ENCODE peak calls at places on chromosomes 3 and 15, in four cellular contexts. I, N, V and D are unnamed samples.

GRCh38 chr3:36524560-36524959 is 144.3 kb downstream of the STAC start:
- DNase-seq in I (no peak), N (no peak), V (no peak), D (no peak)

GRCh38 chr15:82649226-82649999 is 2.2 kb upstream of the CPEB1 start:
- DNase-seq in I (no peak), N (no peak), V (no peak), D (no peak)

GRCh38 chr3:99721633-99722007 is 83.2 kb downstream of the COL8A1 start:
- DNase-seq in I (no peak), N (no peak), V (no peak), D (no peak)

GRCh38 chr3:126983653-126984390 is 907 bp downstream of the PLXNA1 start:
- DNase-seq in I (no peak), N (peak; percentile 77), V (peak; percentile 61), D (no peak)

GRCh38 chr15:85854345-85855097 is 59.8 kb upstream of the KLHL25 start:
- DNase-seq in I (peak; percentile 52), N (peak; percentile 46), V (peak; percentile 68), D (peak; percentile 76)

GRCh38 chr3:75294124-75294523 is 370.0 kb upstream of the FRG2C start:
- DNase-seq in I (peak; percentile 2), N (peak; percentile 65), V (peak; percentile 14), D (peak; percentile 10)

GRCh38 chr15:100334456-100334855 is 7.3 kb downstream of the ADAMTS17 start:
- DNase-seq in I (no peak), N (no peak), V (no peak), D (no peak)

GRCh38 chr15:34883633-34884032 is 85.9 kb downstream of the AQR start:
- DNase-seq in I (no peak), N (no peak), V (no peak), D (no peak)

GRCh38 chr3:194683431-194683830 is 2.3 kb upstream of the FAM43A start:
- DNase-seq in I (no peak), N (no peak), V (no peak), D (no peak)

GRCh38 chr3:71510485-71510884 is 73.0 kb downstream of the FOXP1 start:
- DNase-seq in I (peak; percentile 4), N (no peak), V (no peak), D (peak; percentile 46)

GRCh38 chr3:10534066-10534465 is 28.7 kb upstream of the ATP2B2 start:
- DNase-seq in I (no peak), N (no peak), V (no peak), D (no peak)

GRCh38 chr3:116059421-116060096 is 385.7 kb downstream of the LSAMP start:
- DNase-seq in I (peak; percentile 1), N (peak; percentile 34), V (peak; percentile 12), D (peak; percentile 60)

GRCh38 chr15:29747837-29748417 is 74.3 kb downstream of the TJP1 start:
- DNase-seq in I (peak; percentile 3), N (no peak), V (no peak), D (no peak)

GRCh38 chr3:173920386-173920785 is 522.8 kb downstream of the NLGN1 start:
- DNase-seq in I (no peak), N (no peak), V (no peak), D (no peak)

GRCh38 chr3:132444333-132444732 is 27.0 kb downstream of the DNAJC13 start:
- DNase-seq in I (no peak), N (no peak), V (no peak), D (no peak)

GRCh38 chr3:104564045-104564643 is 802.6 kb upstream of the ALCAM start:
- DNase-seq in I (peak; percentile 49), N (peak; percentile 73), V (peak; percentile 13), D (peak; percentile 2)
- TF ChIP-seq MAX in I (no peak), N (no peak), V (no peak), D (no peak)

GRCh38 chr15:92165001-92165346 is 228.7 kb upstream of the ST8SIA2 start:
- DNase-seq in I (no peak), N (no peak), V (no peak), D (no peak)

GRCh38 chr15:92162657-92163056 is 231.0 kb upstream of the ST8SIA2 start:
- DNase-seq in I (no peak), N (no peak), V (no peak), D (no peak)

GRCh38 chr15:92166029-92166428 is 227.7 kb upstream of the ST8SIA2 start:
- DNase-seq in I (no peak), N (peak; percentile 23), V (no peak), D (no peak)

GRCh38 chr15:92163641-92164040 is 230.0 kb upstream of the ST8SIA2 start:
- DNase-seq in I (no peak), N (peak; percentile 23), V (no peak), D (no peak)

GRCh38 chr15:92164327-92165000 is 229.2 kb upstream of the ST8SIA2 start:
- DNase-seq in I (peak; percentile 88), N (no peak), V (no peak), D (no peak)
- TF ChIP-seq NR3C1 in I (no peak), N (no peak), V (no peak), D (no peak)

GRCh38 chr3:189458536-189458935 is 172.7 kb upstream of the TP63 start:
- DNase-seq in I (no peak), N (no peak), V (no peak), D (no peak)
- TF ChIP-seq MAX in I (no peak), N (no peak), V (no peak), D (no peak)

GRCh38 chr3:141367038-141367730 is 1.1 kb upstream of the ZBTB38 start:
- DNase-seq in I (no peak), N (no peak), V (no peak), D (peak; percentile 85)
- TF ChIP-seq NR3C1 in I (no peak), N (no peak), V (no peak), D (no peak)

DNA sequence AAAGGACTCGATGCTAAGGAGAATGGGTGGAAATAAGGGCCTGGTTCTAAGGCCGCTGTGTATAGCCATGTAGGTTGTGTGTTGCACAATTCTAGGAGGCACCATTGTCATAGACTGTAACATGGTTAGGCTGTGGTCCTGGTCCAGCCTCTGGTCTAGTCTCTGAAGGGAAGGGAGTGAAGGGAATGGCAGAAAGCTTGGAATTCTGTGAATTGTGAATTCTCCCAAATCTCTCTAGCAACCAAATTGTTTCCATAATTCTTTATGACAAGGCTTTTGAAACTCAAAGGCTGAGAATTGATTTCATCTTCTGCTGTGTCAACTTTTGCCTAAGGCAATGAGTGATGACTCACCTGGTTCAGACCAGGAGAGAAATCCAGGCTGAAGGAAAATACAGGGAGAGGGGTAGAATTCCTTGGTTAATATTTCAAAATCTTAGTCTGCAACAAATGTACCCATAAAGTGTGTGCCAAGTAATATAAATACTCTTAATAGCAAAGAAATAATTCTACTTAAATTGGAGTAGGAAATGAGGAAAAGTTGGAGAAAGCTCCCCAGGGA is 82.6 kb upstream of the ADPGK start:
- DNase-seq in I (no peak), N (no peak), V (no peak), D (no peak)
- TF ChIP-seq MAX in I (no peak), N (no peak), V (no peak), D (no peak)

GRCh38 chr3:113070226-113071220 is 79.7 kb downstream of the GTPBP8 start:
- DNase-seq in I (peak; percentile 12), N (no peak), V (no peak), D (peak; percentile 41)
- TF ChIP-seq NR3C1 in I (no peak), N (no peak), V (no peak), D (no peak)